ENCODE peak calls at places on chromosomes 4 and X, in ten cellular contexts. C, P, S, T, Z, R, N, M, B and J are unnamed samples. For H3K36me3, the result is how much of the 10 kb centered on the place peaks cover.

GRCh38 chrX:15530318-15530717 is 29.7 kb downstream of the BMX start:
- DNase-seq in C (no peak), P (no peak), S (no peak), T (no peak), Z (no peak), R (no peak), N (no peak), M (no peak), B (no peak), J (no peak)

GRCh38 chrX:375181-376036 is 11.3 kb downstream of the PPP2R3B start:
- DNase-seq in C (no peak), P (no peak), S (no peak), T (no peak), Z (no peak), R (no peak), N (no peak), M (no peak), B (no peak), J (no peak)

GRCh38 chrX:154738013-154738738 is 12.7 kb downstream of the GAB3 start:
- DNase-seq in C (no peak), P (no peak), S (peak), T (no peak), Z (peak), R (no peak), N (no peak), M (no peak), B (peak), J (peak)

GRCh38 chr4:110654254-110654635 is 31.4 kb upstream of the PITX2 start:
- DNase-seq in C (no peak), P (no peak), S (peak), T (no peak), Z (no peak), R (no peak), N (no peak), M (no peak), B (no peak), J (peak)

GRCh38 chr4:76087007-76087769 is 12.7 kb downstream of the ART3 start:
- DNase-seq in C (peak), P (no peak), S (peak), T (peak), Z (no peak), R (peak), N (peak), M (no peak), B (peak), J (peak)

GRCh38 chr4:139253046-139253445 is 27.0 kb downstream of the MGARP start:
- DNase-seq in C (no peak), P (no peak), S (no peak), T (no peak), Z (no peak), R (no peak), N (no peak), M (no peak), B (no peak), J (no peak)

GRCh38 chr4:77922158-77923094 is 59.8 kb downstream of the MRPL1 start:
- DNase-seq in C (no peak), P (no peak), S (no peak), T (no peak), Z (no peak), R (no peak), N (no peak), M (no peak), B (no peak), J (peak)

GRCh38 chr4:150641604-150642003 is 59.7 kb downstream of the MAB21L2 start:
- DNase-seq in C (no peak), P (no peak), S (no peak), T (no peak), Z (no peak), R (no peak), N (no peak), M (no peak), B (no peak), J (no peak)

GRCh38 chr4:52244773-52245360 is 193.8 kb downstream of the SPATA18 start:
- DNase-seq in C (no peak), P (no peak), S (no peak), T (no peak), Z (no peak), R (no peak), N (no peak), M (no peak), B (no peak), J (no peak)

GRCh38 chr4:146340798-146341197 is 126.5 kb downstream of the REELD1 start:
- DNase-seq in C (no peak), P (no peak), S (no peak), T (no peak), Z (no peak), R (no peak), N (no peak), M (no peak), B (no peak), J (peak)

GRCh38 chr4:33054656-33055055 is 2334.5 kb downstream of the PCDH7 start:
- DNase-seq in C (no peak), P (no peak), S (no peak), T (no peak), Z (no peak), R (no peak), N (no peak), M (no peak), B (no peak), J (no peak)

GRCh38 chr4:1570291-1571164 is 113.6 kb downstream of the FAM53A start:
- DNase-seq in C (no peak), P (no peak), S (no peak), T (no peak), Z (no peak), R (no peak), N (no peak), M (no peak), B (no peak), J (no peak)

GRCh38 chr4:57080781-57081650 is 29.2 kb downstream of the IGFBP7 start:
- DNase-seq in C (no peak), P (no peak), S (peak), T (peak), Z (no peak), R (peak), N (peak), M (no peak), B (peak), J (peak)

DNA sequence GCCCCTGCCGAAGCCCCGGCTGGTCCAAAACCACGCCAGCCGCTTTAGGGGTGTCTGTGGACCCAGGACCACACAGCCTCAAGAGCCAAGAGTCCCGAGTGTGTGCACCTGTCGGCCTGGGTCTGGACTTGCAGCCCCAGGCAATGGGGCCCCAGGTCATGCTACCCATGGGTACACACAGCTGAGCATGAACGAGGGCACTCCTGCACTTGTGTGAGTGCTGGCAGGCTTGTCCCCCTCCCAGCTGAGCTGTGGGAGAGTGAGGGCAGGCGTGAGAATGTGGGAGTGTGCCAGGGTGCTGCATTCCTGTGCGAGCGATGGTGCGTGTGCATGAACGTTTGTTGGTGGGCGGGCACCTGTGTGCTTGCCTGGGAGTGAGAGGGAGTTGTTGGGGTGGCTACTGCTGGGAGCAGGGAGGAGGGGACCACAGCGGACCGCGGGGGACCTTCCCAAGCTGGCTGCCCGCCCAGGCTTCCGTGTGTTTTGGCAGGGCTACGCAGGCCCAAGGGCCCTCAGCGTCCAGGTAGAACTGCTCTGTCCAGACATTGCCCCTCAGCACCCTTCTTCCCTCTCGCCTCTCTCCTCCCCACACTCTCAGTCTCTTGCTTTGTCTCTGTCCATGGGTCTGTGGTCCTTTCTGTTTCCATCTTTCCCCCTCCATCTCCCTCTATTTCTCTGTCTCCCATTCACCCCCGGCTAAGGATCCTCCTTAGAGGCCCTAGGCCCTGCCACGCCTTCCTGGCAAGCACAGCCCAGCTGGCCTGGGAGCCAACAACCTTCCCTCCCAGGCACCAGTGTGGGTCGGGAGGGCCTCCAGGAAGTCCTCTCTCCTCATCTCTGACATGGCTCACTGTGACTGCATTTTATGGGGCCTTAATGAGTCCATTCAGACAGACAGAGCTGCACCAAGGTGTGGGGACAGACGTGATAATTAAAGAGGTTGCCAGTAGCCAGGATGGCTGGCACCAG is 31.0 kb downstream of the BLOC1S4 start:
- DNase-seq in C (peak), P (no peak), S (no peak), T (peak), Z (no peak), R (peak), N (no peak), M (no peak), B (no peak), J (peak)
- H3K27ac ChIP-seq in C (peak), P (no peak), S (no peak), T (peak), Z (no peak), R (peak), N (no peak), M (peak), B (no peak), J (no peak)

DNA sequence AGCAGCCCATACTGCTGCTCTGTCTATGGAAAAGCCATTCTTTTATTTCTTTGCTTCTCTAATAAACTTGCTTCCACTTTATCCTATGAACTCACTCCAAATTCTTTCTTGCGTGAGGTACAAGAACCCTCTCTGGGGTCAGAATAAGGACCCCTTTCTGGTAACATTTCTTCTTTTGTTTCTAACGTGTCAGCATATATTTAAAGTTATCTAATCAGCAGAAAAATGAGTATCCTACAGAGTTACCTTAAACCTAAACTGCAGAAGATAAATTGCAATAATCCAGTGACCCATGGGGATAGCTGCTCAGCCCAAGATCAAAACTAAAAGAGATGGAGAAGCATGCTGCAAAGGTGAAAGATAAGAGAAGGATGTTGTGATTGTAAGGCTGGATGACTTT is 4.0 kb downstream of the ADH5 start:
- DNase-seq in C (no peak), P (no peak), S (no peak), T (no peak), Z (no peak), R (no peak), N (no peak), M (no peak), B (no peak), J (no peak)
- H3K36me3 ChIP-seq in C (half or more), P (half or more), S (under half), T (under half), Z (under half), R (under half), N (under half), M (half or more), B (half or more), J (under half)

DNA sequence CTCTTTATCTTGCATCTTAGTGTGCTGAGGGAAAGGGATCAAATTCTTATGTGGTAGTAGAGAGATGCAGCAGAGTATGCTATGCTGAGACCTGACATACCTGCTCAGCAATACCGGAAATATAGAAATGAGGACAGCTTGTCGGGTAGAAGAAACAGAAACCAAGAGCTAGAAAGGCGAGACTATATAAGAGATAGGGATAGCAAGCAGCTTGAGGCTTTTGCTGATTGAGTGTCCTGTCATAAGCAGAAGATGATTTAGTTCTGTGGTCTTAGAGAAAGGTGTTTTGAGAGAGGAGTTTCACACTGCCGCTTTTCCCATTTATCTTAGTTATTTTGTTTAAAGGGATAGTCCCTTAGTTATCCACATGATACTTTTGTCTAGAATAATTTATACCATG is 31.7 kb downstream of the USP9X start:
- DNase-seq in C (no peak), P (no peak), S (no peak), T (no peak), Z (no peak), R (peak), N (no peak), M (no peak), B (no peak), J (no peak)
- H3K27ac ChIP-seq in C (no peak), P (no peak), S (no peak), T (no peak), Z (no peak), R (no peak), N (no peak), M (no peak), B (no peak), J (no peak)

DNA sequence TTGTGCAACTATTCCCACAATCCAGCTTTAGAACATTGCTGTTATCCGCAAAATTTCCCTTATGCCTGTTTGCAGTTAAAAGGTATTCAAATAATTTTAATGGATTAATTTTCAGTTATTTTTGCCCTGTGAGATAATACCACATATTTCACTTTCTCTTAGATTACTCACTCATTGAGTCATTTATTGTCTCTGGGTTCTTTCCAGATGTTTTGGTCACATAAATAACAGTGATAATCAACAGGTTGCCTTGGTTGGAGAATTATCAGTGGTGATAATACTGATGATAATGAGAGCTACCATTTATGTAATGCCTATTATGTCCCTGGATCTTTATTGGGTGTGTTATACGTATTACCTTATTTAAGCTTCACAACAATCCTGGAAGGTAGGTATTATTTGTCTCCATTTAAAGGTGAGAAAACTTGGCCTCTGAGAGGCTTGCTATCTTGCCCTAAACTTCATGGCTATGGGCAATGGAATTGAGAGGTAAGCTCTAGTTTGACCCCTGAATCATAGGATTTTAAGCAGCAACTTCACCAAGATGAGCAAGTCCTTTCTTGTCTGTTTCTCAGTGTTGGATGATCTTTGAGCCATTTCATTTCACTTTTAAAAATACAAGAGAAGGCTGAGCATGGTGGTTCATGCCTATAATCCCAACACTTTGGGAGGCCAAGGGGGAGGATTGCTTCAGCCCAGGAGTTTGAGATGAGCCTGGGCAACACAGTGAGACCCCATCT is 87.4 kb downstream of the KIT start:
- DNase-seq in C (no peak), P (no peak), S (no peak), T (no peak), Z (no peak), R (no peak), N (no peak), M (no peak), B (no peak), J (no peak)
- H3K36me3 ChIP-seq in C (under half), P (under half), S (under half), T (under half), Z (under half), R (under half), N (under half), M (under half), B (under half), J (under half)

DNA sequence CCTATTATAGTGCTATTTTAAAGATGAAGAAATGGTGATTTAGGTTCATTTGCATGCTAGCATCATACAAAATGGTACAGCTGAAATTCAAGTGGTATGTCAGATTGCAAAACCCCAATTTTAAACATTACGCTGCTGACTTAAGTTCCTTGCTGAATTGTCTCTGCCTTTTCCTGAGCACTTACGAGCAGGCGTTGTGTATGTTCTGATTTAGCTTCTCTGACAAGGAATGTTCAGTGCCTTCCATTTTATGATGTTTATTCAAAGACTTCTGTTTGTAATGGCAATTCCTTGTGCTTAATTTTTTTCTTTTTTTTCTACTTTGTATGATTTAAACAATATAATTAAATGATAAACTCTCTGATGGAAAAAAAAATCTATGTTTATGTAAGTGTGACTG is 148.1 kb downstream of the PCDH7 start:
- DNase-seq in C (no peak), P (no peak), S (no peak), T (no peak), Z (no peak), R (no peak), N (no peak), M (no peak), B (no peak), J (no peak)
- H3K27ac ChIP-seq in C (peak), P (no peak), S (no peak), T (peak), Z (no peak), R (peak), N (no peak), M (no peak), B (no peak), J (no peak)

GRCh38 chr4:54731552-54731951 is 73.8 kb downstream of the KIT start:
- DNase-seq in C (no peak), P (no peak), S (no peak), T (peak), Z (no peak), R (no peak), N (no peak), M (no peak), B (no peak), J (no peak)
- H3K36me3 ChIP-seq in C (under half), P (under half), S (under half), T (under half), Z (under half), R (under half), N (under half), M (under half), B (under half), J (under half)